ENCODE peak calls at places on chromosomes 4 and X, in five cellular contexts. One of them, this sample, is unnamed. For H3K36me3, the result is how much of the 10 kb centered on the place peaks cover.

GRCh38 chrX:71095555-71095970 is at the start of gene FOXO4:
- DNase-seq in left ventricle myocardium inferior: peak
- DNase-seq in fibroblast of lung: peak
- DNase-seq in hepatocyte: peak
- DNase-seq in pancreas: peak
- DNase-seq in this sample: peak

GRCh38 chrX:50903387-50904027 is 7.0 kb upstream of the BMP15 start:
- DNase-seq in left ventricle myocardium inferior: no peak
- DNase-seq in fibroblast of lung: peak
- DNase-seq in hepatocyte: peak
- DNase-seq in pancreas: no peak
- DNase-seq in this sample: peak

GRCh38 chr4:145842224-145842887 is 96.3 kb downstream of the ZNF827 start:
- DNase-seq in left ventricle myocardium inferior: no peak
- DNase-seq in fibroblast of lung: peak
- DNase-seq in hepatocyte: no peak
- DNase-seq in pancreas: no peak
- DNase-seq in this sample: no peak

GRCh38 chrX:30864383-30864785 is 24.7 kb downstream of the TAB3 start:
- DNase-seq in left ventricle myocardium inferior: no peak
- DNase-seq in fibroblast of lung: no peak
- DNase-seq in hepatocyte: no peak
- DNase-seq in pancreas: no peak
- DNase-seq in this sample: no peak

GRCh38 chr4:125013891-125014290 is 300.9 kb upstream of the FAT4 start:
- DNase-seq in left ventricle myocardium inferior: no peak
- DNase-seq in fibroblast of lung: peak
- DNase-seq in hepatocyte: no peak
- DNase-seq in pancreas: no peak
- DNase-seq in this sample: peak

GRCh38 chr4:119666653-119667091 is 38.1 kb upstream of the PDE5A start:
- DNase-seq in left ventricle myocardium inferior: no peak
- DNase-seq in fibroblast of lung: no peak
- DNase-seq in hepatocyte: no peak
- DNase-seq in pancreas: no peak
- DNase-seq in this sample: no peak

GRCh38 chrX:136156560-136157117 is 9.3 kb downstream of the FHL1 start:
- DNase-seq in left ventricle myocardium inferior: no peak
- DNase-seq in fibroblast of lung: no peak
- DNase-seq in hepatocyte: no peak
- DNase-seq in pancreas: no peak
- DNase-seq in this sample: peak

GRCh38 chrX:11435568-11435967 is 142.4 kb downstream of the AMELX start:
- DNase-seq in left ventricle myocardium inferior: no peak
- DNase-seq in fibroblast of lung: peak
- DNase-seq in hepatocyte: no peak
- DNase-seq in pancreas: no peak
- DNase-seq in this sample: no peak

GRCh38 chr4:170374770-170375169 is 285.0 kb upstream of the AADAT start:
- DNase-seq in left ventricle myocardium inferior: no peak
- DNase-seq in fibroblast of lung: no peak
- DNase-seq in hepatocyte: peak
- DNase-seq in pancreas: no peak
- DNase-seq in this sample: peak

GRCh38 chrX:106397788-106398538 is 213.8 kb upstream of the RADX start:
- DNase-seq in left ventricle myocardium inferior: no peak
- DNase-seq in fibroblast of lung: no peak
- DNase-seq in hepatocyte: no peak
- DNase-seq in pancreas: no peak
- DNase-seq in this sample: peak

GRCh38 chr4:99879458-99879857 is 14.8 kb downstream of the LAMTOR3 start:
- DNase-seq in left ventricle myocardium inferior: no peak
- DNase-seq in fibroblast of lung: no peak
- DNase-seq in hepatocyte: no peak
- DNase-seq in pancreas: no peak
- DNase-seq in this sample: peak
- H3K36me3 ChIP-seq in left ventricle myocardium inferior: half or more
- H3K36me3 ChIP-seq in fibroblast of lung: under half
- H3K36me3 ChIP-seq in hepatocyte: under half
- H3K36me3 ChIP-seq in pancreas: under half
- H3K36me3 ChIP-seq in this sample: under half

DNA sequence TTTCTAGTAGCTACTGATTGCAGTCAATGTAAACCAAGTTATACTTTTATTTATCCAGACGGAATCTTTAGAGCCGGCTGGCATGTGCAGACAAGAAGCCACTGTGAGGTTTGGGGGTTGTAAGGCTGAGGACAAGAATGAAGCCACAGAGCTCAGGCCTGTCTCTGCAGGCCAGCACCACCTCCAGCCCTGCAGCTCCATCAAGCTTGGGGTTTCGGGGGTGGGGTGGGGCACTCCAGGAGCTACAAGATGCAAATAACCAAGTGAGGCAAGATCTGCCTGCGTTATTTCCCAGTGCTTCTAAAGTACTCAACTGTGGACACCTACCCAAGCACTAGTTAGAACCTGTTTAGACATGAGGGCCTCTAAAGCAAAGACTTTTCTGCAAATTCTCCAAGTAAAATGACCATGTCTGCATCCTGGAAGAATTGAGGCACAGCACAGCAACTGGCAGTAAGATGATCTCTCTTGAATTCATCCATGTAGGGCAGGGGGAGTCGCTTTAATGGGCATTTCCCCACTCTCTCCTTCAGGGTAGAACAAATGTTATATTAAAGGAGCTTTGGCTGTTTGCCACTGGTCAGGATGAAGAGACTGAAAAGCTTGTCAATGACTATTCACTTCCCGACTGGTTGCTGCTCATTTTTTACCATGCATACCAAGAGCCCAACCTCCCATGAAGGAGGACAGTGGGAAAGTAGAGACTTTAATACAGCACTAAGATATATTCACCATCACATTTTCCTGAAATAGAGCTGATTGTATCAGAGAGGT is 222.5 kb downstream of the MGST2 start:
- DNase-seq in left ventricle myocardium inferior: no peak
- DNase-seq in fibroblast of lung: no peak
- DNase-seq in hepatocyte: no peak
- DNase-seq in pancreas: no peak
- DNase-seq in this sample: peak
- H3K4me3 ChIP-seq in left ventricle myocardium inferior: no peak
- H3K4me3 ChIP-seq in fibroblast of lung: no peak
- H3K4me3 ChIP-seq in hepatocyte: no peak
- H3K4me3 ChIP-seq in pancreas: no peak
- H3K4me3 ChIP-seq in this sample: no peak

DNA sequence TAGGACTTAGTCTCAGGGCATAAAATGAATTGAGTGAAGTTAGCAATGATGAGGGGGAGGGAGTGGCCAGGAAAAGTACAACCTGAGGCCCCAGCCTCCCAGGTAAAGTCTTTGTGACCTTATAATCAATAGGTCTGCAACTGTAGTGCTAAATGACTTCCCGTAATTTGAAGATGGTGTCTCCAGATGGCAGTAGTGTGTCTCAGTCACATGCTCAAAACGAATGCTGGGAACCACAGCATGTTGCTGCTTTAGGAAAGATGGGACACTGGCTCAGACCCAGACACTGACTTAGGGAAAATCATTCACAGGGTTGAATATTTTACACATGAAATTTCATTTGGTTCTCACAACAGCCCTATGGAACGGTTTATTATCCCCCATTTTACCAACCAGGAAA is 10.3 kb downstream of the SRPX2 start:
- DNase-seq in left ventricle myocardium inferior: no peak
- DNase-seq in fibroblast of lung: no peak
- DNase-seq in hepatocyte: peak
- DNase-seq in pancreas: no peak
- DNase-seq in this sample: peak
- TF ChIP-seq CTCF in left ventricle myocardium inferior: no peak
- TF ChIP-seq CTCF in fibroblast of lung: no peak
- TF ChIP-seq CTCF in hepatocyte: peak
- TF ChIP-seq CTCF in pancreas: no peak
- TF ChIP-seq CTCF in this sample: peak

GRCh38 chrX:149495573-149496071 is 9.5 kb downstream of the IDS start:
- DNase-seq in left ventricle myocardium inferior: no peak
- DNase-seq in fibroblast of lung: peak
- DNase-seq in hepatocyte: peak
- DNase-seq in pancreas: no peak
- DNase-seq in this sample: peak
- H3K36me3 ChIP-seq in left ventricle myocardium inferior: half or more
- H3K36me3 ChIP-seq in fibroblast of lung: under half
- H3K36me3 ChIP-seq in hepatocyte: under half
- H3K36me3 ChIP-seq in pancreas: under half
- H3K36me3 ChIP-seq in this sample: under half

DNA sequence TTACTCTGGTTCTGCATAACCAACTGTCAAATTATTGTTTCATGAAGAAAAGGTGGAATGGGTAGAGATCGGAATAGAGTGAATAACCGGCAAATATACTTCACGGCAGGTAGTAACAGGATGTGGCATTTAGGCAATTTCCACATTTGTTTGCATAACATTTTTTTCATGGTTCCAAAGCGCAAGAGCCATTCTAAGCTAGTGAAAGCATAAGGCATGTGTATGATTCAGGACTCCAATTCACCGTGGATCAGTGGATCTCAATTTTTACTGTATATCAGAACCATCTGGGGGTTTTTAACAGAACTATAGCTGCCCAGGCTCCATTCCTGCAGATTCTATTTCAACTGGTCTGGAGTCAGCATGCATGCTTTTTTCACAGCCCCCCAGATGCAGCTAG is 30.2 kb downstream of the AFAP1 start:
- DNase-seq in left ventricle myocardium inferior: no peak
- DNase-seq in fibroblast of lung: peak
- DNase-seq in hepatocyte: no peak
- DNase-seq in pancreas: no peak
- DNase-seq in this sample: peak
- H3K4me3 ChIP-seq in left ventricle myocardium inferior: no peak
- H3K4me3 ChIP-seq in fibroblast of lung: no peak
- H3K4me3 ChIP-seq in hepatocyte: no peak
- H3K4me3 ChIP-seq in pancreas: no peak
- H3K4me3 ChIP-seq in this sample: no peak

GRCh38 chr4:96170198-96170597 is 330.3 kb downstream of the PDHA2 start:
- DNase-seq in left ventricle myocardium inferior: no peak
- DNase-seq in fibroblast of lung: no peak
- DNase-seq in hepatocyte: no peak
- DNase-seq in pancreas: peak
- DNase-seq in this sample: no peak
- TF ChIP-seq CTCF in left ventricle myocardium inferior: no peak
- TF ChIP-seq CTCF in fibroblast of lung: no peak
- TF ChIP-seq CTCF in hepatocyte: no peak
- TF ChIP-seq CTCF in pancreas: no peak
- TF ChIP-seq CTCF in this sample: no peak

DNA sequence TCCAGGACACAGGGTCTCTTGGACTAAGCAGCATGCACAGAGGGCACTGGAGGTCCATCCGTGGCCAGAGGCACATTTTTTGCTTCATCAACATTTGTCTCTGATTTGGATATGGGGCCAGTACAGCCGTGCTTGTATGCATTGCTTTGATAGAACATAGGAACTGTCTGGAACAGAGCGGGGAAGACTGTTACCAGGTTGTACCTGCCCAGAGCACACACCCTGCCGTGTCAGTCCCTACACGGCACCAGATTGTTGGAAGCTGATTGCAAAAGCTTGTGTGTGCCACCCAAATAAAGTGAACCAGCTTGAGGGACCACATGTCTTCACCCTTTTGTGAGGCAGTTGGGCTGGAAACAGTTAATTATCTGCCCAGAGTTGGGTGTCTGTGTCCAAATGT is 21.0 kb downstream of the KLF3 start:
- DNase-seq in left ventricle myocardium inferior: no peak
- DNase-seq in fibroblast of lung: no peak
- DNase-seq in hepatocyte: no peak
- DNase-seq in pancreas: no peak
- DNase-seq in this sample: no peak
- H3K36me3 ChIP-seq in left ventricle myocardium inferior: half or more
- H3K36me3 ChIP-seq in fibroblast of lung: under half
- H3K36me3 ChIP-seq in hepatocyte: under half
- H3K36me3 ChIP-seq in pancreas: under half
- H3K36me3 ChIP-seq in this sample: under half

GRCh38 chr4:76831475-76832390 is 66.2 kb downstream of the SOWAHB start:
- DNase-seq in left ventricle myocardium inferior: no peak
- DNase-seq in fibroblast of lung: no peak
- DNase-seq in hepatocyte: peak
- DNase-seq in pancreas: peak
- DNase-seq in this sample: peak

GRCh38 chr4:76830612-76831474 is 67.1 kb downstream of the SOWAHB start:
- DNase-seq in left ventricle myocardium inferior: no peak
- DNase-seq in fibroblast of lung: peak
- DNase-seq in hepatocyte: peak
- DNase-seq in pancreas: no peak
- DNase-seq in this sample: peak
- H3K4me3 ChIP-seq in left ventricle myocardium inferior: peak
- H3K4me3 ChIP-seq in fibroblast of lung: no peak
- H3K4me3 ChIP-seq in hepatocyte: no peak
- H3K4me3 ChIP-seq in pancreas: no peak
- H3K4me3 ChIP-seq in this sample: no peak

DNA sequence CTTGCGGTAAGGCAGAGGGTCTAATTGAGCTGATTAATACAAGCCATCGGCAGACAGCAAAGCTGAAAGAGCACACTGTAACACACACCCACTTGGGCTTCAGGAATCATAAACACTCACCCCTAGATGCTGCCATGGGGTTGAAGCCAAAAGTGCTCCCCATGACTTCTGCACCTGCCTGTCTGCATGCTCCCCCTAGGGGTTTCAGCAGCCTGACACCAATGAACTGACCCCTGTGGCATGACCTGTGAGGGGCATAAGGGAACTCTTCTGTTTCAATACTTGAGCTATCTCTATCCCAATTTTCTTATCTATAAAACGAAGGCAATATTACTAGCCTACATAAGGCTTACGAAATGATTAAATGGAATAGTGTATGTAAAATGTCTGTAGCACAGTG is 23.0 kb upstream of the IL13RA2 start:
- DNase-seq in left ventricle myocardium inferior: no peak
- DNase-seq in fibroblast of lung: no peak
- DNase-seq in hepatocyte: no peak
- DNase-seq in pancreas: no peak
- DNase-seq in this sample: no peak
- TF ChIP-seq CTCF in left ventricle myocardium inferior: no peak
- TF ChIP-seq CTCF in fibroblast of lung: no peak
- TF ChIP-seq CTCF in hepatocyte: no peak
- TF ChIP-seq CTCF in pancreas: no peak
- TF ChIP-seq CTCF in this sample: no peak

This sample was measured in bronchial epithelial cell.